ENCODE peak calls at places on chromosomes 6 and 20, in four cellular contexts. Y is AG09309, Z is A673, V is AG04450. K is an unnamed sample.

GRCh38 chr6:142728910-142729481 is 216.0 kb downstream of the HIVEP2 start:
- DNase-seq in Z (peak), Y (peak), V (no peak), K (no peak)

GRCh38 chr6:157534991-157535353 is 154.0 kb downstream of the ZDHHC14 start:
- DNase-seq in V (no peak), Z (no peak), Y (no peak), K (no peak)

GRCh38 chr20:53349730-53350129 is 243.9 kb downstream of the ZNF217 start:
- DNase-seq in Z (no peak), Y (no peak), V (no peak), K (no peak)

GRCh38 chr20:36573798-36574277 is 441 bp downstream of the TGIF2 start:
- DNase-seq in Y (no peak), V (no peak), Z (peak), K (peak)

GRCh38 chr20:32006841-32007786 is 3.1 kb upstream of the CCM2L start:
- DNase-seq in V (no peak), Z (peak), Y (no peak), K (no peak)

GRCh38 chr6:3990692-3991491 is 88.0 kb downstream of the FAM217A start:
- DNase-seq in Y (peak), V (peak), Z (peak), K (peak)

GRCh38 chr6:97437087-97437486 is 154.1 kb upstream of the MMS22L start:
- DNase-seq in V (no peak), Z (peak), Y (peak), K (no peak)

GRCh38 chr6:76992553-76992952 is 470.7 kb downstream of the HTR1B start:
- DNase-seq in Z (no peak), V (no peak), Y (no peak), K (no peak)

GRCh38 chr6:108876929-108877775 is 28.9 kb downstream of the ARMC2 start:
- DNase-seq in Y (peak), Z (no peak), V (no peak), K (no peak)

GRCh38 chr6:56291278-56291917 is 44.0 kb upstream of the COL21A1 start:
- DNase-seq in Z (peak), Y (no peak), V (no peak), K (no peak)

GRCh38 chr6:169813969-169814368 is 62.5 kb downstream of the ERMARD start:
- DNase-seq in V (no peak), Z (no peak), Y (no peak), K (no peak)

GRCh38 chr6:40066372-40066771 is 132.1 kb upstream of the MOCS1 start:
- DNase-seq in Y (no peak), V (no peak), Z (no peak), K (no peak)

GRCh38 chr6:17923401-17923863 is 64.0 kb downstream of the KIF13A start:
- DNase-seq in Z (no peak), Y (no peak), V (no peak), K (no peak)

GRCh38 chr20:41408986-41409385 is 42.4 kb upstream of the EMILIN3 start:
- DNase-seq in V (no peak), Y (no peak), Z (peak), K (no peak)

GRCh38 chr6:130825772-130826441 is 1.3 kb upstream of the SMLR1 start:
- DNase-seq in V (no peak), Z (no peak), Y (no peak), K (no peak)

GRCh38 chr6:71513036-71513435 is 224.4 kb downstream of the OGFRL1 start:
- DNase-seq in Y (no peak), V (no peak), Z (no peak), K (no peak)

GRCh38 chr6:1381397-1382330 is 7.7 kb upstream of the FOXF2 start:
- DNase-seq in V (no peak), Z (peak), Y (no peak), K (peak)

GRCh38 chr20:49612127-49612738 is 44.3 kb upstream of the PTGIS start:
- DNase-seq in V (no peak), Y (no peak), Z (no peak), K (no peak)

GRCh38 chr6:37170273-37171140 is 555 bp downstream of the PIM1 start:
- DNase-seq in Z (peak), V (no peak), Y (no peak), K (peak)

GRCh38 chr6:80404889-80405288 is 298.4 kb downstream of the BCKDHB start:
- DNase-seq in Y (no peak), Z (no peak), V (no peak), K (no peak)

GRCh38 chr6:159978291-159979135 is 9.6 kb downstream of the IGF2R start:
- DNase-seq in V (no peak), Z (no peak), Y (no peak), K (peak)

GRCh38 chr6:90068264-90068663 is 174.0 kb downstream of the GJA10 start:
- DNase-seq in Z (peak), Y (no peak), V (no peak), K (peak)

GRCh38 chr20:48791666-48792071 is 36.1 kb downstream of the PREX1 start:
- DNase-seq in V (no peak), Z (no peak), Y (peak), K (no peak)

GRCh38 chr6:159066479-159066878 is 21.7 kb upstream of the TAGAP start:
- DNase-seq in Z (no peak), V (no peak), Y (no peak), K (no peak)

GRCh38 chr20:2800590-2801458 is at the start of gene CPXM1:
- DNase-seq in Y (no peak), V (no peak), Z (no peak), K (peak)
- TF ChIP-seq CTCF in Y (no peak), V (no peak), Z (no peak), K (no peak)

GRCh38 chr6:29967379-29968010 is 25.2 kb downstream of the HLA-A start:
- DNase-seq in Y (no peak), Z (peak), V (no peak), K (no peak)
- TF ChIP-seq CTCF in Y (peak), Z (peak), V (peak), K (no peak)

GRCh38 chr6:33492093-33492492 is 37.7 kb downstream of the ZBTB9 start:
- DNase-seq in V (no peak), Z (no peak), Y (no peak), K (no peak)
- TF ChIP-seq CTCF in V (no peak), Z (no peak), Y (no peak), K (no peak)

DNA sequence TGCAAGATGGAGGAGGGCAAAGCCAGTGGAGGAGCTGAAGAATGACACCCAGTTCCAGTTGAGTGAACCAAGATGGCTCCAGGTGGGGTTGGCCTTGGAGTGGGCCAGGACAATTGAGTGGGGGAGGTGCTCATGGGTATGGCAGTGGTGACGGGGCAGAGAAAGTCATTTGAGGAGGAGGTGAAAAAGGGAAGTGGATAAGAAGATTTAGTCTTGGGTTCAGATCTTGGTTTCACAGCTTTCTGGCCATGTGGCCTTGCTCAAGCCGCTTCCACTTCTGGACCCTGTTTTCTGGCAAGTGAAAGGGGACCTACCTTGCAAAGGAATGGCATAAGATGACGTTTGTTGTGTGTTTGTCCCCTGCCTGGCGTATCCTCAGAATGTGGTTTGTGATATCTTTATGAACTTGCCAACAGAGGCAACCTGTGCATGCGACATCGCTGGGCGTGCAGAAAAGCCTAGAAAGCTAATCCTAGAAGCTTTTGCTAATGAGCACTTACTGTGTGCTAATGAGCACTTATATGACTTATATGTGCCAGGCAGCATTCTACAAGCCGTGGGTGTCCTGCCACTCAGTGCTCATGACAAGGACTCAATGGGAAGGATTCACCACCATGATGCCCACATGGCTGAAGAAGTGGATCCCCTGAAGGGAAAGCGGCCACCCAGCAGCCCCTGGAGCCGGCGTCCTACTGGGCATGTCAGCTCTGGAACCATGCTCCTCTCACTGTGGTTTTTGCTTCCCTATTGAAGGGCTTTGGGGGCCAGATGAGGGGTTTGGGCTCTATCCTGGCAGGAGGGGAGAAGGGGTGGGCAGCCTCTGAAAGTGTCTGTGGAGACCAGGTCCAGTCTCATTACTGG is 23.6 kb upstream of the STX16 start:
- DNase-seq in Y (no peak), Z (no peak), V (no peak), K (no peak)
- TF ChIP-seq CTCF in Y (no peak), Z (no peak), V (no peak), K (no peak)

DNA sequence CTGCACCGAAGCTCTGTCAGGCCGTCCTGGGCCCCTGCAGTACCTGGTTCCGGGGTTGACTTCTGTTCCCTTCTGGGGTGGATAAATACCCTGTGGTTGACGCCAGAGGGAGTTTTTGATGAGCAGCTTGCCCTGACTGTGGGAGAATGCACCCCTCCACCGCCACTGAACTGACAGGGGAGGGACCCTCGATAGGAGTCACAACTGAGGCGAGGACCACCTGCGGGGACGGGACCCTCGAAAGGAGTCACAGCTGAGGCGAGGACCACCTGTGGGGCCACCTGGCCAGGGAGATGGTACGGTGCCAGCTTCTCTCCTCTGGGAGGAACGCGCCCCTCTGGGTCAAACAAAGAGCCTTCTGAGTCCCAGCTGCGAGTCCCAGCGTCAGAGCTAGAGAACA is 100.1 kb upstream of the FRMD1 start:
- DNase-seq in Z (no peak), Y (no peak), V (no peak), K (no peak)
- TF ChIP-seq CTCF in Z (no peak), Y (no peak), V (no peak), K (no peak)

GRCh38 chr20:33711446-33711738 is 8.7 kb downstream of the PXMP4 start:
- DNase-seq in Z (no peak), V (no peak), Y (no peak), K (no peak)
- TF ChIP-seq CTCF in Z (no peak), V (no peak), Y (no peak), K (no peak)

GRCh38 chr6:95794749-95795148 is 217.4 kb downstream of the MANEA start:
- DNase-seq in Z (no peak), Y (no peak), V (no peak), K (no peak)
- TF ChIP-seq CTCF in Z (no peak), Y (no peak), V (no peak), K (no peak)

GRCh38 chr6:10694302-10695085 is at the start of the genes C6orf52 and PAK1IP1:
- DNase-seq in V (peak), Y (peak), Z (peak), K (peak)
- TF ChIP-seq CTCF in V (no peak), Y (no peak), Z (no peak), K (no peak)

GRCh38 chr6:50816947-50817637 is 1.6 kb upstream of the TFAP2B start:
- DNase-seq in Y (no peak), Z (no peak), V (no peak), K (no peak)

GRCh38 chr6:50816115-50816675 is 2.5 kb upstream of the TFAP2B start:
- DNase-seq in Y (peak), V (peak), Z (peak), K (peak)

GRCh38 chr6:50817638-50817950 is 1.1 kb upstream of the TFAP2B start:
- DNase-seq in Z (no peak), V (no peak), Y (no peak), K (no peak)

GRCh38 chr6:50818673-50819072 is at the start of gene TFAP2B:
- DNase-seq in V (no peak), Z (no peak), Y (no peak), K (no peak)

GRCh38 chr6:50815436-50816114 is 3.1 kb upstream of the TFAP2B start:
- DNase-seq in Y (no peak), Z (peak), V (no peak), K (no peak)
- TF ChIP-seq CTCF in Y (peak), Z (peak), V (peak), K (no peak)

K was measured in activated CD8-positive, alpha-beta T cell treated with anti-CD3 and anti-CD28 coated beads for 36 hours.